ENCODE peak calls at places on chromosomes 13 and 19, in ten cellular contexts. K is heart right ventricle, P is coronary artery, Q is cardiac muscle cell, B is left ventricle myocardium inferior, X is thyroid gland, R is BJ, L is fibroblast of the aortic adventitia, M is pancreas, H is heart left ventricle. J is an unnamed sample.

GRCh38 chr13:67619987-67620386 is 389.9 kb upstream of the PCDH9 start:
- DNase-seq in K (no peak), P (no peak), Q (no peak), B (no peak), X (no peak), R (no peak), L (no peak), M (no peak), H (no peak), J (no peak)

GRCh38 chr13:32107474-32107873 is 75.9 kb downstream of the FRY start:
- DNase-seq in K (no peak), P (no peak), Q (no peak), B (no peak), X (no peak), R (no peak), L (no peak), M (no peak), H (no peak), J (no peak)

GRCh38 chr19:34989248-34989797 is 10.8 kb upstream of the GRAMD1A start:
- DNase-seq in K (no peak), P (no peak), Q (no peak), B (no peak), X (no peak), R (no peak), L (no peak), M (no peak), H (no peak), J (no peak)

GRCh38 chr13:101231751-101232428 is 184.4 kb downstream of the NALCN start:
- DNase-seq in K (no peak), P (no peak), Q (no peak), B (no peak), X (no peak), R (no peak), L (peak; percentile 27), M (no peak), H (no peak), J (no peak)

GRCh38 chr19:47111081-47111589 is 2.4 kb downstream of the ZC3H4 start:
- DNase-seq in K (peak; percentile 34), P (no peak), Q (no peak), B (no peak), X (peak; percentile 52), R (no peak), L (no peak), M (peak; percentile 39), H (peak; percentile 69), J (peak; percentile 60)

GRCh38 chr13:32025730-32026129 is 5.8 kb upstream of the FRY start:
- DNase-seq in K (no peak), P (no peak), Q (no peak), B (no peak), X (no peak), R (no peak), L (no peak), M (no peak), H (no peak), J (no peak)

GRCh38 chr19:18590273-18591272 is 2.0 kb downstream of the REX1BD start:
- DNase-seq in K (no peak), P (peak; percentile 74), Q (peak; percentile 92), B (no peak), X (no peak), R (no peak), L (no peak), M (no peak), H (no peak), J (no peak)

GRCh38 chr19:46718157-46718933 is 1.4 kb upstream of the PRKD2 start:
- DNase-seq in K (no peak), P (no peak), Q (no peak), B (no peak), X (no peak), R (no peak), L (no peak), M (no peak), H (peak; percentile 65), J (peak; percentile 85)

GRCh38 chr13:30569901-30570576 is 47.7 kb upstream of the USPL1 start:
- DNase-seq in K (peak; percentile 8), P (no peak), Q (no peak), B (no peak), X (no peak), R (peak; percentile 90), L (peak; percentile 96), M (no peak), H (no peak), J (no peak)

GRCh38 chr13:107976628-107977027 is 238.7 kb downstream of the LIG4 start:
- DNase-seq in K (no peak), P (no peak), Q (no peak), B (no peak), X (no peak), R (no peak), L (no peak), M (no peak), H (no peak), J (no peak)

GRCh38 chr19:1259206-1259872 is 9.8 kb upstream of the CIRBP start:
- DNase-seq in K (peak; percentile 88), P (peak; percentile 87), Q (no peak), B (peak; percentile 85), X (peak; percentile 38), R (no peak), L (peak; percentile 51), M (peak; percentile 73), H (peak; percentile 91), J (peak; percentile 79)

GRCh38 chr13:76715043-76715442 is 171.2 kb downstream of the KCTD12 start:
- DNase-seq in K (no peak), P (no peak), Q (no peak), B (no peak), X (no peak), R (no peak), L (no peak), M (no peak), H (no peak), J (no peak)

GRCh38 chr13:93386191-93386590 is 159.6 kb downstream of the GPC6 start:
- DNase-seq in K (no peak), P (no peak), Q (no peak), B (no peak), X (no peak), R (no peak), L (no peak), M (no peak), H (no peak), J (no peak)

GRCh38 chr19:23118400-23118799 is 1.6 kb downstream of the ZNF730 start:
- DNase-seq in K (no peak), P (no peak), Q (no peak), B (no peak), X (no peak), R (no peak), L (no peak), M (no peak), H (no peak), J (peak; percentile 45)

DNA sequence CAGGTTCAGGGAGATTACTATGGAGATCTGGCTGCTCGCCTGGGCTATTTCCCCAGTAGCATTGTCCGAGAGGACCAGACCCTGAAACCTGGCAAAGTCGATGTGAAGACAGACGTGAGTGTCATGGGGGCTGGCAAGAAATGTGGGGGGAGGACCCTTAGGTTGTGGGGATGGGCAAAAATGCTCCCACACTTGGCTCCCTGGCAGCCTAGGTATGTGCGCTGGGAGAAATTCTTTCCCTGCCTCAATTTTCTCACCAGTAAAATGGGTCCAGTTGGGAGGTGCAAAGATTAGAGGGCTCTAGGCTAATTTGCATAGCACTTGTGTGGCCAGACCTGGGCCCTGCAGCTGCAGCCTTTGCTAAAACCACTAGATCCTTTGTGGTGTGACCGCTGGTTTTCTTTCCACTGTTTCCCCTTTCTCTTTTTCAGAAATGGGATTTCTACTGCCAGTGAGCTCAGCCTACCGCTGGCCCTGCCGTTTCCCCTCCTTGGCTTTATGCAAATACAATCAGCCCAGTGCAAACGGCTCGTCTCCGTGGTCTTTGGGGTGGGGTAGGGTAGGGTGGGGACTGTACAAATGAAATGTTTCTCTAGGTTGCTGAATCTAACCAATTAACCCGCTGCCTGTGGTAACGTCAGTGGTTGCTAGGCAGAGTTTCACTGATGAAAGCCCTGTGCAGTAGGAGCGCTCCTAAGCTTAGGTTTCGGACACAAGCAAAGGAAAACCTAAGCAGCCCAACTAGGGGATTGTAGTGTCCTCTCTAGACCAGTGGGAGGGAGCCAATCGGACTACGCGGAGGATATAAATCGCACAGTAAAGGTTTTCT is 867 bp upstream of the RAB4B start:
- DNase-seq in K (peak; percentile 95), P (peak; percentile 93), Q (peak; percentile 93), B (peak; percentile 84), X (peak; percentile 91), R (peak; percentile 80), L (peak; percentile 94), M (peak; percentile 88), H (peak; percentile 86), J (peak; percentile 98)
- TF ChIP-seq CTCF in K (no peak), P (no peak), Q (no peak), B (peak; percentile 10), X (no peak), R (no peak), L (no peak), M (no peak), H (no peak), J (no peak)

GRCh38 chr19:14433454-14434156 is 499 bp downstream of the PKN1 start:
- DNase-seq in K (peak; percentile 33), P (no peak), Q (no peak), B (no peak), X (peak; percentile 58), R (no peak), L (no peak), M (peak; percentile 46), H (peak; percentile 69), J (peak; percentile 59)
- H3K4me3 ChIP-seq in K (peak overlapping the region; percentile 93), P (peak overlapping the region; percentile 79), Q (peak overlapping the region; percentile 86), B (peak overlapping the region; percentile 93), X (peak overlapping the region; percentile 31), R (peak overlapping the region; percentile 78), L (peak overlapping the region; percentile 80), M (peak overlapping the region; percentile 74), H (peak overlapping the region; percentile 95), J (peak overlapping the region; percentile 90)

GRCh38 chr19:45202637-45203036 is 24.1 kb downstream of the BLOC1S3 start:
- DNase-seq in K (no peak), P (no peak), Q (no peak), B (no peak), X (no peak), R (no peak), L (no peak), M (no peak), H (no peak), J (no peak)

GRCh38 chr19:45195764-45196163 is 17.2 kb downstream of the BLOC1S3 start:
- DNase-seq in K (no peak), P (no peak), Q (no peak), B (no peak), X (no peak), R (peak; percentile 21), L (no peak), M (no peak), H (no peak), J (no peak)

GRCh38 chr19:45205810-45206209 is 27.2 kb downstream of the BLOC1S3 start:
- DNase-seq in K (no peak), P (no peak), Q (no peak), B (no peak), X (no peak), R (no peak), L (no peak), M (no peak), H (no peak), J (no peak)

GRCh38 chr19:45206328-45206727 is 27.7 kb downstream of the BLOC1S3 start:
- DNase-seq in K (no peak), P (no peak), Q (no peak), B (no peak), X (no peak), R (no peak), L (no peak), M (no peak), H (no peak), J (no peak)

GRCh38 chr19:45200614-45201013 is 22.0 kb downstream of the BLOC1S3 start:
- DNase-seq in K (peak; percentile 21), P (no peak), Q (peak; percentile 49), B (no peak), X (peak; percentile 8), R (no peak), L (peak; percentile 67), M (no peak), H (no peak), J (no peak)
- TF ChIP-seq CTCF in K (peak; percentile 58), P (no peak), Q (peak; percentile 58), B (peak; percentile 63), X (no peak), R (peak; percentile 29), L (peak; percentile 46), M (peak; percentile 9), H (peak; percentile 47), J (peak; percentile 28)

GRCh38 chr19:16070366-16070990 is 5.8 kb upstream of the TPM4 start:
- DNase-seq in K (peak; percentile 50), P (peak; percentile 89), Q (no peak), B (peak; percentile 46), X (peak; percentile 63), R (no peak), L (no peak), M (no peak), H (peak; percentile 81), J (peak; percentile 92)
- H3K4me3 ChIP-seq in K (peak overlapping the region; percentile 12), P (peak overlapping the region; percentile 90), Q (no peak overlapping the region), B (peak overlapping the region; percentile 11), X (no peak overlapping the region), R (no peak overlapping the region), L (no peak overlapping the region), M (no peak overlapping the region), H (peak overlapping the region; percentile 18), J (peak overlapping the region; percentile 37)